ENCODE peak calls at places on chromosome 10, in eight cellular contexts. I, T, P, W, O, X, G and L are unnamed samples.
A peak's percentile ranks its signal among the peaks of the same experiment; 100 is the strongest.

GRCh38 chr10:1896153-1896552 is 158.8 kb upstream of the ADARB2 start:
- DNase-seq in I (no peak), T (no peak), P (no peak), W (no peak), O (no peak), X (peak; percentile 16), G (no peak), L (no peak)

GRCh38 chr10:75466886-75467285 is 35.5 kb downstream of the LRMDA start:
- DNase-seq in I (no peak), T (no peak), P (no peak), W (peak; percentile 52), O (no peak), X (no peak), G (no peak), L (peak; percentile 64)

GRCh38 chr10:97849491-97850402 is at the start of gene GOLGA7B:
- DNase-seq in I (no peak), T (no peak), P (peak; percentile 13), W (peak; percentile 7), O (peak; percentile 24), X (no peak), G (peak; percentile 53), L (peak; percentile 35)

GRCh38 chr10:48343871-48344598 is 37.6 kb downstream of the MAPK8 start:
- DNase-seq in I (no peak), T (no peak), P (no peak), W (peak; percentile 76), O (no peak), X (no peak), G (no peak), L (peak; percentile 21)

GRCh38 chr10:988667-989545 is 672 bp downstream of the GTPBP4 start:
- DNase-seq in I (no peak), T (no peak), P (no peak), W (peak; percentile 50), O (peak; percentile 24), X (no peak), G (no peak), L (peak; percentile 17)

GRCh38 chr10:11242443-11243386 is 225.0 kb downstream of the CELF2 start:
- DNase-seq in I (no peak), T (no peak), P (no peak), W (peak; percentile 10), O (peak; percentile 65), X (peak; percentile 71), G (no peak), L (peak; percentile 57)

GRCh38 chr10:93413252-93413689 is 68.9 kb downstream of the MYOF start:
- DNase-seq in I (no peak), T (no peak), P (peak; percentile 72), W (peak; percentile 63), O (no peak), X (no peak), G (no peak), L (no peak)

GRCh38 chr10:26698909-26699308 is 1.4 kb downstream of the PDSS1 start:
- DNase-seq in I (no peak), T (no peak), P (no peak), W (no peak), O (no peak), X (no peak), G (no peak), L (no peak)

GRCh38 chr10:25017247-25017590 is 807 bp downstream of the THNSL1 start:
- DNase-seq in I (no peak), T (no peak), P (no peak), W (no peak), O (peak; percentile 30), X (peak; percentile 14), G (no peak), L (peak; percentile 29)

GRCh38 chr10:48683893-48684292 is 780 bp upstream of the WDFY4 start:
- DNase-seq in I (no peak), T (no peak), P (no peak), W (no peak), O (no peak), X (no peak), G (no peak), L (no peak)

GRCh38 chr10:35821339-35821911 is 179.3 kb upstream of the FZD8 start:
- DNase-seq in I (no peak), T (no peak), P (no peak), W (no peak), O (no peak), X (no peak), G (no peak), L (no peak)

GRCh38 chr10:52314822-52315552 is 906 bp downstream of the DKK1 start:
- DNase-seq in I (no peak), T (no peak), P (no peak), W (peak; percentile 37), O (no peak), X (no peak), G (peak; percentile 60), L (peak; percentile 62)

GRCh38 chr10:52314007-52314821 is at the start of gene DKK1:
- DNase-seq in I (peak; percentile 57), T (peak; percentile 49), P (no peak), W (peak; percentile 83), O (peak; percentile 11), X (peak; percentile 25), G (peak; percentile 100), L (peak; percentile 79)

GRCh38 chr10:52316500-52316899 is 2.4 kb downstream of the DKK1 start:
- DNase-seq in I (no peak), T (no peak), P (no peak), W (no peak), O (no peak), X (no peak), G (no peak), L (no peak)

GRCh38 chr10:52318136-52318810 is 4.2 kb downstream of the DKK1 start:
- DNase-seq in I (no peak), T (no peak), P (no peak), W (peak; percentile 41), O (no peak), X (no peak), G (no peak), L (peak; percentile 45)

DNA sequence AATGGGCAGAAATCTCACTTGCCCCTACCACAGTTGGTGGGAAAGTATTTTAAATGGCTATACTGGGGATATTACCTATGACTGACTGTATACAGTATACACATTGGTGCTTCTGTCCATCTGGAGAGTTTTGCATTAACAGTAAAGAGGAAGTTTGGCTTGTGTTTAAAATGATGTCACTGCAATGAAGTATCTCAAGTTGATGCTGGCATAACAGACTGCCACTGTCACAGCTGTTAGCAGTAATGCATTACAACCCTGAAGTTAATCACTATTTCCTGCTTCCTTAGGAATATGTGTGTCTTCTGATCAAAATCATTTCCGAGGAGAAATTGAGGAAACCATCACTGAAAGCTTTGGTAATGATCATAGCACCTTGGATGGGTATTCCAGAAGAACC is 1.9 kb downstream of the DKK1 start:
- DNase-seq in I (no peak), T (no peak), P (no peak), W (peak; percentile 20), O (no peak), X (no peak), G (no peak), L (peak; percentile 20)
- H3K4me3 ChIP-seq in I (no peak overlapping the region), T (no peak overlapping the region), P (no peak overlapping the region), W (peak overlapping the region; percentile 78), O (no peak overlapping the region), X (no peak overlapping the region), G (peak overlapping the region; percentile 63), L (peak overlapping the region; percentile 10)

GRCh38 chr10:104641150-104642000 is at the start of gene SORCS3:
- DNase-seq in I (no peak), T (no peak), P (no peak), W (no peak), O (no peak), X (no peak), G (no peak), L (peak; percentile 7)
- H3K4me3 ChIP-seq in I (no peak within 1 kb of the TSS), T (peak within 1 kb of the TSS; percentile 48), P (no peak within 1 kb of the TSS), W (no peak within 1 kb of the TSS), O (no peak within 1 kb of the TSS), X (no peak within 1 kb of the TSS), G (no peak within 1 kb of the TSS), L (no peak within 1 kb of the TSS)

DNA sequence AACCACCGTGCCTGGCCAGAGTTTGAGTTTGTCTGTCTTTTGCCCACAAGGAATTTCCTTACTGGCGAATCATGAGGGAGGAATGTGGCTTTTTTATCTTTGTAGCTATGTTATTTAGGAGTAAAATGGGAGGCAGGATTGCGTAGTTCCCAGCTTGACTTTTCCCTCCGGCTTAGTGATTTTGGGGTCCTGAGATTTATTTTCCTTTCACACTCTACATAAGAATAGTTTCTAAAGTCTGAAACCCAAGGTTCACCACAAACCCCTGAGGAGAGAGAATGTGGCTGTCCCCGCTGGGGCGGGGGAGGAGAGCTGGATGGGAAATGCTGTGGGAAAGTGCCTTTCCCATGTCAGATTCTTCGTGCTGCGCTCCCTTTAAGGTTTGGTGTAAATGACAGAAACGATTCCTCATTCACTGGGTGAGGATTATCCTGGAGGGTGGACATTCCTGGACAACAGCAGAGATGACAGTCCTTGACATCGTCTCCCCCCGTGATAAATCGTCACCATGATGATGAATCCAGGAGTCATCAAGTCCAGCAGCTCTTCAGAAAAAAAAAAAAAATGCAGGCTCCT is 233.3 kb downstream of the CCDC3 start:
- DNase-seq in I (no peak), T (peak; percentile 41), P (no peak), W (no peak), O (no peak), X (no peak), G (no peak), L (no peak)
- H3K4me3 ChIP-seq in I (no peak overlapping the region), T (no peak overlapping the region), P (no peak overlapping the region), W (no peak overlapping the region), O (no peak overlapping the region), X (no peak overlapping the region), G (no peak overlapping the region), L (no peak overlapping the region)

DNA sequence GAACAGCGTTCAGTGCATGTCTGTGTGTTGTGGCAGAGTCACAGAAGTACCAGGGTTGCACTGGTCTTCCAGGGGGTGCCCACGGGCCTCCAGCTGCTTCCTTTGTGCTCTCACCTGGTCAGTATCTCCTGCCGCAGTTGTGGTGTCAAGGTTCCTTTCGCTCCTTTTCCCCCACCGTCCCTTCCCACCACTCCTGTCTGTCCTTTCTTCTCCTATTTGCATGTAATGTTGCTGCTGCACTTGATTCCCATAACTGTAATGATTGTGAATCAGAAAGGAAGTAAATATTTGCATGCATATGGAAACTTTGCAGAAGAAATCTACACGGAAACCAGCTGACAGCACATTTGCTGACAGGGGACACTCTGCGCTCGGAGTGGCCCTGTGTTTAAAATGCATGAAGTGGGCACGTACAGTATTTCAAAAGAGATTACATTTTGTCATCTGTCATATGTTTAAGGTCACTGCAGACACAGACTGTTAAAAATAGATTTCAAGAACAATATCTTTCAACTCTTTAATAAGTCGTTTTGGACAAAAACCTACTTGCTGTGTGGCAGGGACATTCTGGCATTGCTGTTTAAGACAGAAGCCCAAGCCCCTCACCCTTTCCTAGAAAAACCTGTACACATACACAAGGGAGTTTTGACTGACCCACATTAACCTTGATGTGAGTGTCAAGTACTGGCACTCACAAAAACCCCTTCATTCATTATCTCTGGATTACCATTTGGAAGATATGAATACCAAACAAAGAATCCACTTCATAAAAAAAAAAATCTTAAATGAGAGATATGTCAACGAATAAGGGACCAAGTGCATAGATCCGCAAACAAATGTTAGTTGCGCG is 336.7 kb upstream of the KLF6 start:
- DNase-seq in I (no peak), T (no peak), P (no peak), W (no peak), O (no peak), X (no peak), G (no peak), L (no peak)
- H3K4me3 ChIP-seq in I (no peak overlapping the region), T (no peak overlapping the region), P (no peak overlapping the region), W (no peak overlapping the region), O (no peak overlapping the region), X (no peak overlapping the region), G (no peak overlapping the region), L (no peak overlapping the region)